ENCODE peak calls at places on chromosomes 5 and 9, in seven cellular contexts. M is ELR; V is RCC 7860; U is GM10248; N is IMR-90; S is activated CD4-positive, alpha-beta T cell treated with anti-CD3 and anti-CD28 coated beads, Interleukin-2, amount 50 U/mL, for 1 hour; E is kidney. B is an unnamed sample.

GRCh38 chr9:136750526-136750925 is 2.2 kb upstream of the LCN6 start:
- DNase-seq in M (peak), V (peak), U (no peak), N (peak), S (no peak), E (no peak), B (no peak)

GRCh38 chr5:140340605-140341004 is 5.8 kb downstream of the HBEGF start:
- DNase-seq in M (no peak), V (no peak), U (no peak), N (no peak), S (no peak), E (no peak), B (no peak)

GRCh38 chr9:4887556-4887955 is 94.8 kb downstream of the RCL1 start:
- DNase-seq in M (no peak), V (peak), U (no peak), N (peak), S (no peak), E (no peak), B (no peak)

GRCh38 chr5:169629847-169630548 is 7.1 kb upstream of the DOCK2 start:
- DNase-seq in M (peak), V (peak), U (no peak), N (peak), S (no peak), E (no peak), B (no peak)

GRCh38 chr9:119736478-119737454 is 367.5 kb upstream of the BRINP1 start:
- DNase-seq in M (no peak), V (no peak), U (peak), N (no peak), S (no peak), E (peak), B (no peak)

GRCh38 chr9:77011973-77012817 is 7.3 kb upstream of the FOXB2 start:
- DNase-seq in M (peak), V (no peak), U (peak), N (peak), S (peak), E (no peak), B (peak)

GRCh38 chr5:66713998-66714397 is 117.8 kb downstream of the MAST4 start:
- DNase-seq in M (peak), V (no peak), U (no peak), N (no peak), S (no peak), E (no peak), B (no peak)

GRCh38 chr5:87389635-87390034 is 23.1 kb downstream of the CCNH start:
- DNase-seq in M (no peak), V (no peak), U (no peak), N (no peak), S (no peak), E (no peak), B (no peak)

GRCh38 chr5:148843510-148844318 is 17.3 kb downstream of the ADRB2 start:
- DNase-seq in M (peak), V (no peak), U (no peak), N (peak), S (no peak), E (no peak), B (no peak)

GRCh38 chr9:79237861-79238260 is 333.9 kb upstream of the TLE4 start:
- DNase-seq in M (no peak), V (no peak), U (no peak), N (peak), S (no peak), E (no peak), B (no peak)

GRCh38 chr9:68750786-68751185 is 45.7 kb downstream of the PIP5K1B start:
- DNase-seq in M (no peak), V (no peak), U (no peak), N (no peak), S (no peak), E (no peak), B (no peak)